ENCODE peak calls at places on chromosomes 13 and 19, in ten cellular contexts. M, O, K, G, L, C, V, S, A and Y are unnamed samples.

GRCh38 chr19:844300-844971 is 3.6 kb downstream of the PRTN3 start:
- DNase-seq in C (no peak), O (no peak), V (no peak), A (no peak), K (no peak), G (no peak), S (no peak), L (no peak), M (no peak), Y (no peak)

GRCh38 chr13:95050800-95051620 is 250.2 kb downstream of the ABCC4 start:
- DNase-seq in A (no peak), S (no peak), O (no peak), G (no peak), C (no peak), L (no peak), M (no peak), K (no peak), V (no peak), Y (no peak)

GRCh38 chr13:54536112-54536511 is 1507.5 kb downstream of the OLFM4 start:
- DNase-seq in K (no peak), A (no peak), V (no peak), M (no peak), S (no peak), O (no peak), C (no peak), L (no peak), G (no peak), Y (no peak)

GRCh38 chr13:104431895-104432294 is 1365.7 kb upstream of the SLC10A2 start:
- DNase-seq in C (no peak), G (no peak), O (no peak), S (no peak), L (no peak), M (no peak), V (no peak), A (no peak), K (no peak), Y (no peak)

GRCh38 chr19:13842294-13843103 is 34.4 kb upstream of the NANOS3 start:
- DNase-seq in S (peak), K (peak), A (peak), L (peak), O (peak), M (peak), C (peak), V (no peak), G (peak), Y (peak)

GRCh38 chr19:7301525-7301924 is 7.3 kb upstream of the INSR start:
- DNase-seq in A (no peak), S (no peak), M (no peak), G (no peak), V (no peak), L (no peak), K (no peak), C (peak), O (no peak), Y (no peak)

GRCh38 chr19:8017808-8018207 is 12.4 kb upstream of the ELAVL1 start:
- DNase-seq in M (peak), S (no peak), G (no peak), V (no peak), C (peak), K (no peak), A (no peak), O (no peak), L (no peak), Y (peak)

GRCh38 chr13:48853381-48854102 is 122.2 kb upstream of the FNDC3A start:
- DNase-seq in L (no peak), G (no peak), K (no peak), A (peak), S (no peak), O (no peak), V (no peak), C (no peak), M (no peak), Y (no peak)

GRCh38 chr19:38650911-38651584 is 3.6 kb downstream of the ACTN4 start:
- DNase-seq in S (no peak), V (no peak), A (peak), M (no peak), L (no peak), K (no peak), O (no peak), C (no peak), G (peak), Y (no peak)

GRCh38 chr13:73934215-73934623 is 200.0 kb downstream of the KLF12 start:
- DNase-seq in L (no peak), C (no peak), A (peak), O (no peak), V (no peak), S (no peak), G (no peak), M (no peak), K (no peak), Y (no peak)

GRCh38 chr19:46616631-46617322 is 8.1 kb downstream of the PTGIR start:
- DNase-seq in L (peak), O (peak), C (peak), A (peak), G (no peak), V (peak), K (peak), M (peak), S (no peak), Y (peak)

GRCh38 chr13:46667687-46668281 is 114.8 kb downstream of the LRCH1 start:
- DNase-seq in L (no peak), A (no peak), O (no peak), K (no peak), M (no peak), S (no peak), G (no peak), C (no peak), V (no peak), Y (no peak)

GRCh38 chr13:27797228-27797624 is 4.9 kb downstream of the GSX1 start:
- DNase-seq in V (no peak), G (no peak), K (no peak), A (peak), L (no peak), M (no peak), S (no peak), O (peak), C (no peak), Y (no peak)

GRCh38 chr19:9986787-9987281 is 23.5 kb downstream of the COL5A3 start:
- DNase-seq in K (no peak), C (peak), G (peak), O (no peak), L (peak), S (no peak), M (no peak), V (no peak), A (peak), Y (no peak)

GRCh38 chr13:23960566-23961156 is 63.4 kb upstream of the C1QTNF9B start:
- DNase-seq in S (no peak), L (no peak), K (no peak), O (no peak), M (no peak), A (peak), V (peak), C (no peak), G (no peak), Y (no peak)

GRCh38 chr13:45807520-45808099 is 43.9 kb downstream of the SIAH3 start:
- DNase-seq in A (peak), L (no peak), M (no peak), V (peak), C (no peak), K (no peak), S (no peak), O (peak), G (no peak), Y (no peak)

GRCh38 chr13:34139660-34140059 is 321.7 kb downstream of the RFC3 start:
- DNase-seq in C (no peak), L (no peak), K (no peak), G (no peak), M (no peak), S (no peak), O (no peak), A (no peak), V (no peak), Y (no peak)

GRCh38 chr19:29623726-29624488 is 17.8 kb downstream of the POP4 start:
- DNase-seq in A (no peak), K (no peak), C (peak), L (no peak), V (no peak), M (peak), S (no peak), G (no peak), O (no peak), Y (peak)

GRCh38 chr19:54147676-54148075 is 10.1 kb downstream of the CNOT3 start:
- DNase-seq in C (no peak), A (peak), S (no peak), M (no peak), L (no peak), O (no peak), V (no peak), K (no peak), G (peak), Y (no peak)

GRCh38 chr13:97826421-97826965 is 127.0 kb upstream of the IPO5 start:
- DNase-seq in L (no peak), K (no peak), C (no peak), A (no peak), O (no peak), M (no peak), S (no peak), G (no peak), V (no peak), Y (no peak)

GRCh38 chr13:62482351-62482750 is 1066.7 kb upstream of the PCDH20 start:
- DNase-seq in C (no peak), K (no peak), G (no peak), L (no peak), O (no peak), S (no peak), V (no peak), M (no peak), A (no peak), Y (no peak)

GRCh38 chr13:99191900-99192399 is 8.7 kb upstream of the UBAC2 start:
- DNase-seq in O (no peak), C (peak), S (no peak), A (peak), K (no peak), V (no peak), G (no peak), M (no peak), L (no peak), Y (no peak)

GRCh38 chr19:32522967-32523366 is 58.0 kb upstream of the PDCD5 start:
- DNase-seq in C (no peak), S (no peak), V (no peak), A (no peak), L (no peak), O (no peak), G (no peak), K (no peak), M (no peak), Y (no peak)

GRCh38 chr19:55441319-55441691 is 1.8 kb downstream of the SHISA7 start:
- DNase-seq in S (no peak), O (no peak), A (no peak), M (no peak), C (no peak), V (no peak), G (no peak), L (no peak), K (no peak), Y (no peak)

GRCh38 chr19:41499899-41500298 is 56.9 kb downstream of the ERICH4 start:
- DNase-seq in O (no peak), C (no peak), K (no peak), V (no peak), L (no peak), M (no peak), G (no peak), S (no peak), A (no peak), Y (no peak)

DNA sequence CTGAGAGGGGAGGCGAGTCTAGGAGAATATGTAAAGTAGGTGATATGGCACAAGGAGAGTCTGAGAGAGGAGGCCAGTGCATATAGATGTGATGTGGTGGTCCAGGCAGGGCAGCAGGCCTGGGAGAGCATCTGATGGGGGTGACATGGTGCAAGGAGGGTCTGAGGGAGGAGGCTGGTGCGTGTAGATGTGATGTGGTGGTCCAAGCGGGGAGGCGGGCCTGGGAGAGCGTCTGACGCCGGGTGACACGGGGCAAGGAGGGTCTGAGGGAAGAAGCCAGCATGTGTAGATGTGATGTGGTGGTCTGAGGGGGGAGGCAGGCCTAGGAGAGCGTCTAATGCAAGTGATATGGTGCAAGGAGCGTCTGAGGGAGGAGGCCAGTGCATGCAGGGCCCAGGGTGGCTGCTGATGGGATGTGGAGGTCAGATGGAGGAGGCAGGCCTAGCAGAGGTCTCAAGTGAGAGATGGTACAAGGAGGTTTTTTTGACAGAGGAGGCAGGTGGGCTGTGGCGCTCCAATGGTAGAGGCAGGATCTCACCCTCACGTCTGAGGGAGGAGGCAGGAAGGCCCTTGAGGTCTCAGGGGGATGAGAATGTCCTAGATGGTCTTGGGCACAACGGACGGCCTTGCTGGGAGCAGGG is 16.2 kb downstream of the NFIC start:
- DNase-seq in S (no peak), V (no peak), O (no peak), M (no peak), C (no peak), A (no peak), L (no peak), K (no peak), G (no peak), Y (no peak)
- H3K27ac ChIP-seq in S (peak), V (no peak), O (peak), M (peak), C (peak), A (no peak), L (peak), K (peak), G (peak), Y (peak)

DNA sequence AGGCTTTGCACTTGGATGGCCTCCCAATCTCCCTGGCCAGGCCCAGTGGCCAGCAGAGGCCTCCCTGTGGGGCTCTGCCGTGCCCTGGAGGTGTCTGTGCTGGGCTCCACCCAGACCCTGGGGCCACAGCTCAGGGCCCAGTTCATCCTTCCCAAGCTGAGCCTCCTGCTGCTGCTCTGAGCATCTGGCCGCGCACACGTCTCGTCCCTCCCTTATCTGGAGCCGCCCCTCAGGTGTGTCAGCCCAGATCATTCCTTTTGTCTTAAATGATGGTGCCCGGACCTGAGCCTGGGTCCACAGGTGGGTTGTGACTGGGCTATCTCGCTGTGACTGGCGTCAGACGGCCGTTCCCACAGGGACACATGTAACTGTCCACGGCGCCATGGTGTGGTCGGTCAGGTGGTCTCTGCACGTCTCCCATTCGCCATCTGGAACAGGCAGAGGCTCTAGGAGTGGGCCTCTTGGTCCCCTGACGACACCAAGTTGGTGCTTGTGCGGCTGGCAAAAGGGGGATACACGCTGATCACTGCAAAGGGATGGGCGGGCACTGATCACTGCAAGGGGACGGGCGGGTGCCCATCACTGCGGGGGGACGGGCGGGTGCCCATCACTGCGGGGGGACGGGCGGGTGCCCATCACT is 14.3 kb upstream of the ZNF554 start:
- DNase-seq in V (no peak), S (no peak), A (no peak), G (no peak), C (no peak), K (no peak), O (no peak), M (no peak), L (no peak), Y (no peak)
- TF ChIP-seq POLR2A in V (no peak), S (no peak), A (no peak), G (no peak), C (no peak), K (no peak), O (no peak), M (no peak), L (no peak), Y (no peak)

DNA sequence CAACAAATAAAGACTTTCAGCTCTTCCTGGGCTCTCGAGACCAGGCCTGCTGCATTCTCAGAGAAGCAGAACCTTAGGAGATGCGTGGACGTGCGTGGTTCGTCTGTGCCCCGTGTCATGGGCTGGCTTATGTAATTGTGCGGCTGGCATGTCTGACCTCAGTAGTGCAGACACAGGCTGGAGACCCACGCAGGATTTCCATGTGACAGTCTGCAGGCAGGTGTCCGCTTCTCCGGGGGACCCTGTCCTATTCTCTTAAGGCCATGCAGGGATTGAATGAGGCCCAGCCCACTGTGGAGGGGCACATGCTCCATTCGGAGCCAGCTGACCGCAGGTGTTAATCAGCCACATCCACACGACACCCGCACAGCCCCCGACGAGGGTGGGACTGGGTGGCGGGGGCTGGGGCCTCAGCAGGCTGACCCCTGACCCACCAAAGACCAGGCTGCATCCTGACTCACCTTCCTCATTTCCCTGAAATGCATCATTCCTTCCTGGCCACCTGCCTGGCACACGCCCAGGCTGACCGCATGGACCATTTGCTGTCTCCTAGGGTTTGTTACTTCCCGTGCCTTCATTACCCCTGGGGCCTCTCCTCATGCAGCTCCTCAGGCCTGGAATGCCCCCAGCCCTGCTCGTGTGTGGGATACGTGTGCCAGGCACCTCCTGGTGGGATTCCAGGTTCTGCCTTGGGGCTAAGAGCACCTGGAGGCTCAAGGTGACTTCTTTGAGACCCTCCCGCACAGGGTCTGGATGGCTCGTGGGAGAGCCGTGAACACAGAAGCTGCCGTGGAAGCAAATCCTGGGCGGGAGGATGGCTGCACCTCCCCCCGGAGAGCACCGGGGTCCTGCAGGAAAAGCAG is 10.7 kb upstream of the MCF2L start:
- DNase-seq in V (no peak), K (peak), O (no peak), M (peak), G (peak), A (no peak), C (no peak), L (no peak), S (no peak), Y (peak)
- H3K27ac ChIP-seq in V (no peak), K (no peak), O (no peak), M (no peak), G (peak), A (no peak), C (no peak), L (peak), S (peak), Y (no peak)

GRCh38 chr19:4375620-4376228 is 24.6 kb downstream of the SH3GL1 start:
- DNase-seq in V (no peak), M (no peak), G (peak), K (no peak), C (peak), A (peak), L (no peak), S (no peak), O (peak), Y (no peak)
- TF ChIP-seq POLR2A in V (no peak), M (no peak), G (no peak), K (no peak), C (no peak), A (no peak), L (no peak), S (no peak), O (no peak), Y (no peak)